ENCODE peak calls at places on chromosomes 16 and 17, in ten cellular contexts. F is GM23248; H is hepatocyte; A is ascending aorta; P is SJSA1; S is CD8-positive, alpha-beta memory T cell; E is body of pancreas; W is breast epithelium; M is lung; D is neural progenitor cell. G is an unnamed sample. For H3K4me1, the result is how much of the 10 kb centered on the place peaks cover.

GRCh38 chr17:45293413-45294211 is 23.2 kb downstream of the MAP3K14 start:
- DNase-seq in F (peak), H (peak), A (peak), P (peak), S (peak), E (peak), W (peak), M (peak), D (no peak), G (peak)

GRCh38 chr17:82901836-82902235 is 62.0 kb upstream of the ZNF750 start:
- DNase-seq in F (no peak), H (no peak), A (no peak), P (no peak), S (no peak), E (no peak), W (no peak), M (no peak), D (no peak), G (no peak)

GRCh38 chr16:76577003-76577402 is 299.8 kb downstream of the CNTNAP4 start:
- DNase-seq in F (no peak), H (no peak), A (no peak), P (no peak), S (no peak), E (no peak), W (no peak), M (no peak), D (no peak), G (no peak)

GRCh38 chr16:30186444-30186781 is 3.0 kb downstream of the CORO1A start:
- DNase-seq in F (no peak), H (no peak), A (no peak), P (no peak), S (no peak), E (no peak), W (no peak), M (no peak), D (no peak), G (no peak)

GRCh38 chr16:3173892-3174617 is 13.9 kb upstream of the OR1F1 start:
- DNase-seq in F (peak), H (no peak), A (no peak), P (peak), S (no peak), E (no peak), W (no peak), M (no peak), D (peak), G (peak)

GRCh38 chr16:2090819-2091721 is 43.3 kb downstream of the TSC2 start:
- DNase-seq in F (peak), H (peak), A (no peak), P (no peak), S (no peak), E (peak), W (no peak), M (peak), D (peak), G (peak)

GRCh38 chr17:33390479-33391027 is 97.5 kb upstream of the ASIC2 start:
- DNase-seq in F (no peak), H (peak), A (no peak), P (no peak), S (no peak), E (no peak), W (no peak), M (no peak), D (no peak), G (no peak)

GRCh38 chr17:29172589-29172988 is 7.6 kb downstream of the MYO18A start:
- DNase-seq in F (no peak), H (no peak), A (no peak), P (no peak), S (no peak), E (peak), W (no peak), M (no peak), D (no peak), G (no peak)

GRCh38 chr16:86314402-86315025 is 195.8 kb upstream of the FOXF1 start:
- DNase-seq in F (no peak), H (peak), A (no peak), P (no peak), S (no peak), E (no peak), W (no peak), M (no peak), D (no peak), G (no peak)

GRCh38 chr16:54059319-54059718 is 227.3 kb downstream of the IRX3 start:
- DNase-seq in F (no peak), H (no peak), A (no peak), P (no peak), S (no peak), E (no peak), W (no peak), M (no peak), D (no peak), G (no peak)

GRCh38 chr17:82495844-82496528 is 23.5 kb upstream of the FOXK2 start:
- DNase-seq in F (no peak), H (no peak), A (no peak), P (no peak), S (no peak), E (no peak), W (no peak), M (no peak), D (no peak), G (peak)

GRCh38 chr17:72614476-72614870 is 478.0 kb downstream of the SLC39A11 start:
- DNase-seq in F (no peak), H (peak), A (no peak), P (no peak), S (no peak), E (no peak), W (no peak), M (no peak), D (no peak), G (no peak)

DNA sequence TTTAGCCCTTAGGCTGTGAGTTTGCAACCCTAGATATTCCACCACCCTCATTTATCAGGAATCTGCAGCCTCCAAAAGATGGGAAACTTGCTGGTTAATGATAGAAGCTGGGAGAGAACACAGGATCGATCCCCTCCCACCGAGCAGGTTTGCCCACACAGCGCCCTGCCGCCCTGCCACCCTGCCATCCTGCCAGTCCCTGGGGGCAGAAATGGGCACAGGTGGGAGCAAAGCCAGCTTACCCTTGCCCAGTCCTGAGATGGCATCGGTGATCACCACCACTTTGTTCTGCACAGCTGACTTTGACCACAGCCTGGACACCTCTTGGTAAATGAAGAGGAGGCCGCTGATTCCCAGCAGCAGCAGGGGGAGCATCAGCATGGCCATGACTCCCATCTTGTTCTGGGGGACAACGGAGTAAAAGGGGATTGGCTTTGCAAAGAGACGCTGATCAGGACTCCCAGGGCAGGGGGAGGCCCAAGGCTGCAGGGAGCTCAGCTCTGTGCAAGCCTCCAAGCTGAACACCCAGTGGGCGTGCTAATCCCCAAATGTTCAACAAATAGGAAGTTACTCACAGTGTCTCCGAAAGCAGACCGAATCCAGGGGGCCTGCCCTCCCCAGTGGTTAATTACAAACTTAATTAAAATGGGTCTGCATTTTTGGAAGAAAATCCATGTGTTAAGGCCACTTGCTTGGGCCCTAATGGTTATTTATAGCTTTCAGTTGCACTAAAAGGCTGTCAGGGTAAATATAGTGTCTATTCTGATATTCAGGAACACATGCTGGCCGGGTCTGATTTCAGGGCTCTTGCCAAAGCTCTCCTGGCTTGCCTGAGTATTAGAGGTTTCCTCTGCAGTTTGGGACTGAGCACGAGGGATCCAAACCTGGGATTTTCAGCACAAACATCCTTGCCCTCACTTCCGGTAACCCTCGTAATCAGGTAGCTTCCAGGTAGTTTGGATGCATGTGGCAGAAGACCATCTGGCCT is at the start of gene DHRS7C:
- DNase-seq in F (no peak), H (no peak), A (no peak), P (no peak), S (no peak), E (no peak), W (no peak), M (no peak), D (peak), G (no peak)
- H3K27ac ChIP-seq in F (no peak), H (no peak), A (no peak), P (no peak), S (no peak), E (no peak), W (no peak), M (no peak), D (no peak), G (no peak)

DNA sequence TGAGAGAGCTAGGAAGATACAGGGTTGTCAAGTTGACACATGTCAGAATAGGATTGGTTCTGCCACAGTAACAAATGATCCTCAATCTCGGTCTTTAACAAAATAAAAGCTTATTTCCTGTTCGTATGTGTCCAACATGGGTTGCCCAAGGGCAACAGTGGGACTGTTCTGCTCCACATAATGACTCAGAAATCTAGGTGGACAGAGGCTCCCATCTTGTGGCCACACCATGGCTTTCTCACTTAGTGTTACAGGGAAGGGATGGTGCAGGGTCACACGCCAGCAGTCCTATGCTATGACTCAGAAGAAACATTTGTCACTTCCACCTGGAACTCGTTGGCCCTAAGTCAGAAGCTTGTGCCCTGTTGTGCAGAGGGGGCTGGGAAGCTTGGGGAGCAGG is 364.9 kb downstream of the SNX29 start:
- DNase-seq in F (peak), H (peak), A (no peak), P (no peak), S (no peak), E (no peak), W (no peak), M (no peak), D (no peak), G (no peak)
- H3K4me1 ChIP-seq in F (under half), H (under half), A (under half), P (under half), S (under half), E (under half), W (under half), M (under half), D (under half), G (under half)

DNA sequence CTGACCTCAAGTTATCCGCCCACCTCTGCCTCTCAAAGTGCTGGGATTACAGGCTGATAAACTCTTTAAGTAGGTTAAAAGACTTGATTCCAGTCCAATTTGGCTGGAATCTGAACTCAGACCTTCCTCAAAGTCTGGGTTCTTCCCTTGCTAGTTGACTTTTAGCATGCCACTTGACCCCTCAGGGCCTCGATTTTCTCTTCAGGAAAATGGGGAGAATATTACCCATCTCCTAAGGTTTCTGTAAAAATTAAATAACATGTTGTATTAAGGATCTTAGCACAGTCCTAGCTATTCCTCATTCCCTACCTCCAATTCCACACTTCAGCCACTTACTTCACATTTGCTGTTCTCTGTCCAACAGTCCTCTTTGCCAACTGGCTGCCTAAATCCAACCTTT is 1.9 kb downstream of the GTF3C1 start:
- DNase-seq in F (no peak), H (no peak), A (no peak), P (no peak), S (no peak), E (no peak), W (no peak), M (no peak), D (no peak), G (no peak)
- H3K27ac ChIP-seq in F (peak), H (peak), A (no peak), P (no peak), S (no peak), E (no peak), W (no peak), M (no peak), D (no peak), G (no peak)

DNA sequence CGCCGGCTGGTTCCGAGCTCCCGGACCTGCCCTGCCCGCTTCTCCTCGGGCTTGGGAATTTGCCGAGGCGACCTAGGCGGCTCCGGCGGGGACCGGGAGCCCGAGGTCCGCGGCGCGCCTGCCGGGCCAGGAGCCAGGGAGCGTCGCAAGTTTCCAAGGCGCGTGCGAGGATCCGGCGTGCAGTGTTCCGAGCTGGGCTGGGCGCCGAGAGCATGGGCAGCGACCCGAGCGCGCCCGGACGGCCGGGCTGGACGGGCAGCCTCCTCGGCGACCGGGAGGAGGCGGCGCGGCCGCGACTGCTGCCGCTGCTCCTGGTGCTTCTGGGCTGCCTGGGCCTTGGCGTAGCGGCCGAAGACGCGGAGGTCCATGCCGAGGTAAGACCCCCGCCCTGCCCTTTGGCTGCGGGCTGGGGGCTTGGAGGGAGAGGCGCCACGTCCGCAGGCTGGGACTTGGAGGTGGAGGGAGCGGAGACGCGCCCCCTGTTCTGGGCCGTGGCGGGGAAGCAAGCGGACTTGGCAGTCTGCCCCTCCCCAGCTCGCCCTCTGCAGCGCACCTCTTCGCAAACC is 668 bp downstream of the MMP15 start:
- DNase-seq in F (peak), H (peak), A (no peak), P (no peak), S (no peak), E (peak), W (no peak), M (peak), D (peak), G (peak)
- H3K4me1 ChIP-seq in F (under half), H (under half), A (under half), P (under half), S (under half), E (half or more), W (under half), M (under half), D (under half), G (under half)

GRCh38 chr17:76968707-76969597 is 100.7 kb downstream of the MGAT5B start:
- DNase-seq in F (no peak), H (peak), A (no peak), P (no peak), S (peak), E (peak), W (no peak), M (peak), D (peak), G (no peak)

GRCh38 chr17:76974721-76975120 is 106.5 kb downstream of the MGAT5B start:
- DNase-seq in F (no peak), H (no peak), A (no peak), P (no peak), S (no peak), E (no peak), W (no peak), M (no peak), D (no peak), G (no peak)

GRCh38 chr17:76973040-76973439 is 104.8 kb downstream of the MGAT5B start:
- DNase-seq in F (no peak), H (no peak), A (no peak), P (no peak), S (no peak), E (no peak), W (no peak), M (no peak), D (no peak), G (no peak)

GRCh38 chr17:76969598-76970172 is 101.5 kb downstream of the MGAT5B start:
- DNase-seq in F (peak), H (peak), A (no peak), P (no peak), S (no peak), E (no peak), W (no peak), M (no peak), D (peak), G (no peak)

GRCh38 chr17:76972046-76972641 is 103.9 kb downstream of the MGAT5B start:
- DNase-seq in F (no peak), H (no peak), A (no peak), P (no peak), S (no peak), E (no peak), W (no peak), M (no peak), D (no peak), G (no peak)
- H3K27ac ChIP-seq in F (no peak), H (no peak), A (no peak), P (no peak), S (no peak), E (no peak), W (no peak), M (no peak), D (no peak), G (no peak)

GRCh38 chr17:57092171-57092570 is 7.1 kb downstream of the AKAP1 start:
- DNase-seq in F (no peak), H (no peak), A (peak), P (no peak), S (no peak), E (no peak), W (peak), M (no peak), D (no peak), G (no peak)
- H3K4me1 ChIP-seq in F (under half), H (under half), A (half or more), P (under half), S (under half), E (half or more), W (under half), M (under half), D (half or more), G (under half)

DNA sequence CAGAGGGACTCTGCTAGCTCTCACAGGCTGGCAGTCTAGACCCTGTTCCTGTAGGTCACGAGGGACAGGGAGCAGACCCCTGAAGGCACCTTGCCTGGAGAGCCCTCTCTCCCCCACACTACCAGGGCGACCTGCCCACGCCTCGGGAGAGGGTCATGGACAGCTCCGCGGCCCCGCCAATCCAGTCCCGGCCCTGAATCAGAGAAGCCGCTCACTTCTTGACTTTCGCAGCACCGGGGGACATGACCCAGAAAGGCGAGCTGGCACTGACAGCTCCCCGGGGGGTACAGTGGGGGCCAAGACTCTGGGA is 5.1 kb downstream of the KIFC3 start:
- DNase-seq in F (no peak), H (no peak), A (no peak), P (no peak), S (no peak), E (no peak), W (no peak), M (no peak), D (no peak), G (no peak)
- H3K27ac ChIP-seq in F (no peak), H (peak), A (no peak), P (no peak), S (no peak), E (peak), W (peak), M (peak), D (no peak), G (peak)

DNA sequence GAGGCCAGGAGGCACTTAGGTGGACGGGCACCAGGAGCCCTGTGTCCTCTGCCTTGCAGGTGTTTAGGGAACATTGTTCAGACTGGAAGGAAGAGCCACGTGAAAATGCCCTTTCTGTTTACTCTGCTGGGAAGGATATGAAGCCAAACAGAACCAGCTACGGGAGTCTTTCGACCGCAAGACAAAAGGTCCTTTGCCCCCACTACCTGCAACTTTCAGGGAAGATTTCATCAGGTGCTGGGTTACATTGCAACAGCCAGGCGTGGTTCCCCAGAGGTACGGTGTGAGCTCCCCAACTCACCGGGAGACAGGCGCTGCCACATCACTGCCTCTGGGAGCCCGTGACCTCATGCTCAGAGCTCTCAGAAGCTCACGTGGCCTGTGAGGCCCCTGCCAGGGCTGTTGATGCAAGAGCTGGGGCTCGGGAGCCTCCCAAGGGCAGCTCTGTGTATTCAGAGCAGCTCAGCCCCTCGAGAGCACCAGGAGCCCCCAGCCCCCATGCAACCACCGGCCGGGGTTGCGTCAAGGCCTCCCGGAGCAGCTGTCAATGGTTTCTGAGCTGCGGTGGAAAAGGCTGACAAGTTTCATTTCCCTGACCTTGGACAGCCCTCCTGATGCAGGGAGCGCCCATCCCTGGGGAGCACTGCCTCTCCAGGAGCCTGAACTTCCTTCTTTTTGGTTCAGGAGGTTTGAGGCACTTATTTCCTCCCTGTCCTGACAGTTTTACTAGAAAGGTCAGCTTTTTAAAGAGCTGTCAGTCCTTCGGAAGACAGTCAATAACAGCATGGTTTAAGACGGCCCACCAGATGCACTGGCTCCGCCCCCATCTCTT is 42.1 kb downstream of the TBC1D16 start:
- DNase-seq in F (peak), H (peak), A (peak), P (no peak), S (no peak), E (peak), W (peak), M (peak), D (peak), G (peak)
- H3K4me1 ChIP-seq in F (under half), H (half or more), A (under half), P (under half), S (half or more), E (half or more), W (under half), M (under half), D (under half), G (under half)

GRCh38 chr16:64700628-64701027 is 421.2 kb downstream of the CDH11 start:
- DNase-seq in F (no peak), H (no peak), A (no peak), P (no peak), S (no peak), E (no peak), W (no peak), M (no peak), D (no peak), G (no peak)
- H3K27ac ChIP-seq in F (no peak), H (no peak), A (no peak), P (no peak), S (no peak), E (no peak), W (no peak), M (no peak), D (no peak), G (no peak)

GRCh38 chr17:17130077-17130844 is 75.9 kb downstream of the PLD6 start:
- DNase-seq in F (no peak), H (no peak), A (no peak), P (no peak), S (no peak), E (no peak), W (no peak), M (no peak), D (no peak), G (no peak)

GRCh38 chr17:17129466-17129865 is 76.7 kb downstream of the PLD6 start:
- DNase-seq in F (no peak), H (no peak), A (no peak), P (no peak), S (no peak), E (no peak), W (no peak), M (no peak), D (no peak), G (peak)

GRCh38 chr17:17127156-17127555 is 79.0 kb downstream of the PLD6 start:
- DNase-seq in F (no peak), H (no peak), A (no peak), P (no peak), S (no peak), E (no peak), W (no peak), M (no peak), D (no peak), G (no peak)

GRCh38 chr17:17127730-17128291 is 78.3 kb downstream of the PLD6 start:
- DNase-seq in F (peak), H (no peak), A (no peak), P (no peak), S (no peak), E (no peak), W (no peak), M (peak), D (no peak), G (no peak)

GRCh38 chr17:17128476-17129075 is 77.6 kb downstream of the PLD6 start:
- DNase-seq in F (no peak), H (no peak), A (no peak), P (no peak), S (no peak), E (no peak), W (no peak), M (no peak), D (no peak), G (no peak)
- H3K4me1 ChIP-seq in F (under half), H (under half), A (under half), P (under half), S (under half), E (under half), W (under half), M (under half), D (under half), G (under half)

G was measured in foreskin keratinocyte.